ENCODE peak calls at places on chromosomes 13 and 19, in eight cellular contexts. V, K, Q, L, I, X, W and U are unnamed samples. For H3K27me3, the result is how much of the 10 kb centered on the place peaks cover.

GRCh38 chr19:36064829-36065228 is 10.1 kb downstream of the WDR62 start:
- DNase-seq in V (no peak), K (no peak), Q (no peak), L (no peak), I (no peak), X (no peak), W (no peak), U (no peak)

GRCh38 chr19:45499196-45500180 is 1.2 kb downstream of the PPM1N start:
- DNase-seq in V (peak), K (peak), Q (peak), L (no peak), I (no peak), X (peak), W (no peak), U (peak)

GRCh38 chr19:14544047-14544446 is 14.7 kb downstream of the TECR start:
- DNase-seq in V (no peak), K (no peak), Q (no peak), L (no peak), I (no peak), X (peak), W (no peak), U (no peak)

GRCh38 chr13:98075048-98075447 is 67.8 kb upstream of the FARP1 start:
- DNase-seq in V (no peak), K (no peak), Q (no peak), L (no peak), I (no peak), X (no peak), W (no peak), U (no peak)

GRCh38 chr13:112457485-112457884 is 81.3 kb downstream of the SPACA7 start:
- DNase-seq in V (no peak), K (no peak), Q (no peak), L (no peak), I (no peak), X (no peak), W (no peak), U (no peak)

GRCh38 chr13:111312944-111313590 is 7.4 kb upstream of the TEX29 start:
- DNase-seq in V (no peak), K (no peak), Q (no peak), L (no peak), I (no peak), X (no peak), W (no peak), U (no peak)

GRCh38 chr13:99687728-99688397 is 186.6 kb downstream of the TM9SF2 start:
- DNase-seq in V (no peak), K (no peak), Q (no peak), L (no peak), I (no peak), X (no peak), W (no peak), U (no peak)

GRCh38 chr19:4099054-4099764 is 24.7 kb downstream of the MAP2K2 start:
- DNase-seq in V (no peak), K (no peak), Q (peak), L (no peak), I (no peak), X (no peak), W (no peak), U (no peak)

GRCh38 chr13:28110414-28110813 is 10.0 kb upstream of the FLT3 start:
- DNase-seq in V (no peak), K (no peak), Q (no peak), L (no peak), I (no peak), X (peak), W (no peak), U (peak)

GRCh38 chr19:11708457-11708856 is 30.3 kb downstream of the ZNF823 start:
- DNase-seq in V (no peak), K (no peak), Q (no peak), L (no peak), I (no peak), X (no peak), W (no peak), U (no peak)

GRCh38 chr13:33205804-33206221 is 79.7 kb downstream of the STARD13 start:
- DNase-seq in V (no peak), K (peak), Q (no peak), L (no peak), I (peak), X (no peak), W (peak), U (peak)

GRCh38 chr19:6260912-6261636 is 18.7 kb downstream of the MLLT1 start:
- DNase-seq in V (no peak), K (peak), Q (no peak), L (no peak), I (peak), X (peak), W (no peak), U (no peak)

GRCh38 chr13:41458187-41458938 is 1.0 kb downstream of the RGCC start:
- DNase-seq in V (no peak), K (peak), Q (peak), L (peak), I (peak), X (peak), W (no peak), U (peak)

GRCh38 chr13:41966671-41967070 is 5.8 kb upstream of the VWA8 start:
- DNase-seq in V (no peak), K (no peak), Q (no peak), L (no peak), I (peak), X (no peak), W (no peak), U (peak)

GRCh38 chr13:48142437-48142836 is 47.5 kb upstream of the MED4 start:
- DNase-seq in V (no peak), K (peak), Q (no peak), L (no peak), I (no peak), X (no peak), W (no peak), U (no peak)

GRCh38 chr19:15995536-15995935 is 46.7 kb downstream of the OR10H4 start:
- DNase-seq in V (no peak), K (no peak), Q (no peak), L (no peak), I (no peak), X (no peak), W (no peak), U (no peak)

GRCh38 chr13:110536006-110536693 is 25.4 kb downstream of the RAB20 start:
- DNase-seq in V (peak), K (no peak), Q (peak), L (no peak), I (no peak), X (no peak), W (peak), U (no peak)

GRCh38 chr13:35988648-35989081 is 142.5 kb downstream of the DCLK1 start:
- DNase-seq in V (no peak), K (no peak), Q (no peak), L (no peak), I (no peak), X (no peak), W (no peak), U (no peak)

GRCh38 chr19:15296353-15296752 is 36.0 kb downstream of the BRD4 start:
- DNase-seq in V (no peak), K (no peak), Q (no peak), L (no peak), I (no peak), X (no peak), W (peak), U (no peak)

GRCh38 chr13:109182777-109183465 is 553.5 kb downstream of the MYO16 start:
- DNase-seq in V (no peak), K (no peak), Q (no peak), L (no peak), I (peak), X (no peak), W (no peak), U (no peak)

GRCh38 chr19:47257411-47258169 is 1.3 kb downstream of the CCDC9 start:
- DNase-seq in V (no peak), K (no peak), Q (peak), L (no peak), I (no peak), X (no peak), W (no peak), U (no peak)

GRCh38 chr13:86918682-86919081 is 752.5 kb upstream of the SLITRK5 start:
- DNase-seq in V (no peak), K (no peak), Q (no peak), L (no peak), I (no peak), X (no peak), W (no peak), U (no peak)

GRCh38 chr19:36379510-36379819 is 464 bp upstream of the ZFP14 start:
- DNase-seq in V (no peak), K (no peak), Q (no peak), L (no peak), I (no peak), X (no peak), W (no peak), U (no peak)

GRCh38 chr19:50702870-50703829 is 16.5 kb downstream of the SHANK1 start:
- DNase-seq in V (no peak), K (peak), Q (no peak), L (peak), I (peak), X (peak), W (no peak), U (no peak)

GRCh38 chr19:11736696-11737095 is 2.0 kb downstream of the ZNF823 start:
- DNase-seq in V (peak), K (no peak), Q (no peak), L (no peak), I (peak), X (peak), W (peak), U (peak)

GRCh38 chr13:31543190-31543589 is 196.1 kb upstream of the RXFP2 start:
- DNase-seq in V (no peak), K (no peak), Q (no peak), L (no peak), I (no peak), X (no peak), W (no peak), U (no peak)

GRCh38 chr13:104085611-104086010 is 1019.4 kb upstream of the SLC10A2 start:
- DNase-seq in V (no peak), K (no peak), Q (no peak), L (no peak), I (no peak), X (no peak), W (no peak), U (no peak)

GRCh38 chr19:3262362-3262761 is 37.9 kb downstream of the CELF5 start:
- DNase-seq in V (no peak), K (no peak), Q (no peak), L (no peak), I (no peak), X (no peak), W (no peak), U (no peak)

GRCh38 chr13:107960301-107960700 is 255.0 kb downstream of the LIG4 start:
- DNase-seq in V (no peak), K (no peak), Q (no peak), L (no peak), I (no peak), X (no peak), W (no peak), U (no peak)

GRCh38 chr19:12913871-12914690 is 5.0 kb downstream of the SYCE2 start:
- DNase-seq in V (peak), K (no peak), Q (no peak), L (no peak), I (no peak), X (no peak), W (no peak), U (no peak)

GRCh38 chr19:38744298-38744681 is at the start of gene CAPN12:
- DNase-seq in V (no peak), K (no peak), Q (no peak), L (no peak), I (no peak), X (no peak), W (no peak), U (no peak)

GRCh38 chr13:100547805-100548204 is 40.8 kb downstream of the GGACT start:
- DNase-seq in V (no peak), K (no peak), Q (no peak), L (no peak), I (no peak), X (no peak), W (no peak), U (peak)

GRCh38 chr19:13001502-13002388 is 6.5 kb downstream of the NFIX start:
- DNase-seq in V (peak), K (no peak), Q (no peak), L (peak), I (no peak), X (no peak), W (peak), U (no peak)

GRCh38 chr13:46961719-46962118 is 64.9 kb upstream of the HTR2A start:
- DNase-seq in V (no peak), K (no peak), Q (no peak), L (no peak), I (peak), X (peak), W (no peak), U (peak)

GRCh38 chr19:56834564-56835375 is 5.8 kb downstream of the PEG3 start:
- DNase-seq in V (no peak), K (no peak), Q (no peak), L (no peak), I (no peak), X (no peak), W (no peak), U (no peak)

GRCh38 chr19:23049256-23049655 is 46.3 kb upstream of the ZNF728 start:
- DNase-seq in V (no peak), K (no peak), Q (no peak), L (no peak), I (no peak), X (no peak), W (no peak), U (no peak)

GRCh38 chr13:52659340-52659739 is 6.7 kb downstream of the SUGT1 start:
- DNase-seq in V (no peak), K (no peak), Q (no peak), L (no peak), I (no peak), X (no peak), W (no peak), U (no peak)

GRCh38 chr13:28532226-28533048 is 37.5 kb upstream of the FLT1 start:
- DNase-seq in V (no peak), K (peak), Q (peak), L (no peak), I (no peak), X (no peak), W (peak), U (no peak)

GRCh38 chr19:55648657-55649578 is 906 bp downstream of the CCDC106 start:
- DNase-seq in V (no peak), K (no peak), Q (no peak), L (no peak), I (no peak), X (no peak), W (no peak), U (no peak)

DNA sequence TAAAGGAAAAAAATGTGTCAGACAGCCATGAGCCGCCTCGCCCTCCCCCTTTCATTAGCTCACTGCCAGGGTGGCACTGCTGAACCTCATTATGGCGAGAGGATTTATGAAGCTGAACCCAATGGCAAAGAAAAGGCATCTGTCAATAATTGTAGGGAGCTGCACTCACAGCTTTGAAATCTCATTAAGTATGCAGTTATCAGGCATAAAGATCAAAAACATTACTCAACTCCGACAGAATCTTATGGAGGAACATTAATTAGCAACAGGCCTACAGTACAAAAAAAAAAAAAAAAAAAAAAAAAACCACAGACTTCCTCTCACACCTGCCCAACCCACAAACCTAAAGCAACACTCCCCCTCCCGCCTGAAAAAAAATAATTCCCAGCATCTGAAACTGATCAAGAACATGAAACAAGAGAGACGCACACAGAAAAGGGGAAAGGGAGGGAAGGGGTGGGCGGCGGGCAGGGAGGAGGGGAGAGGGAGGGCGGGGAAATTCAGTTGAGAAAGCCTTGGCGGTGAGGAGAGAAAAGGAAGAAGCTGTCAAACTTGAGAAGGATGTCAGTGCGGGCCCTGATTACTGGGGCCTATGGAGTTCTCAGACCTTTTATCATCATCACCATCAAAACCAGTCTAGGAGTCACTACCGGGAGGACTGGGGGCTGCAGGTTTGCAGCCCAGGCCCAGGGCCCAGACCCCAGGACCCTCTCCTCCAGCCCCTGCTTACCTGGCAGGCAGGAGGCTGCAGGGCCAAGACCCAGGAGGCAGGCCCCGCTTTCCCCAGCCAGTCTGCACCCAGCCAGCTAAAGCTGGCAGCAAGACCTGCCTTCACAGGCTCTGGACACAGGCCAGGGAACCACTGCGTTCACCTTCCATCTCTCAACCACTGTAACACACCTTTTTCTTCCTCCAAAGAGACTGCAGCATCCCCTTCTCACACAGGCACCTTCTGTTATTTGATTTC is 8.9 kb downstream of the TSHZ3 start:
- DNase-seq in V (no peak), K (no peak), Q (no peak), L (no peak), I (peak), X (no peak), W (no peak), U (peak)
- H3K4me3 ChIP-seq in V (no peak), K (no peak), Q (no peak), L (no peak), I (no peak), X (no peak), W (no peak), U (no peak)

GRCh38 chr19:17538684-17539287 is 16.7 kb upstream of the COLGALT1 start:
- DNase-seq in V (no peak), K (peak), Q (no peak), L (no peak), I (no peak), X (peak), W (no peak), U (no peak)

GRCh38 chr19:17540174-17540573 is 15.3 kb upstream of the COLGALT1 start:
- DNase-seq in V (no peak), K (no peak), Q (no peak), L (no peak), I (no peak), X (no peak), W (no peak), U (no peak)

GRCh38 chr19:17541184-17541759 is 14.2 kb upstream of the COLGALT1 start:
- DNase-seq in V (no peak), K (no peak), Q (no peak), L (no peak), I (no peak), X (no peak), W (no peak), U (no peak)

GRCh38 chr19:17542042-17542441 is 13.4 kb upstream of the COLGALT1 start:
- DNase-seq in V (no peak), K (no peak), Q (no peak), L (no peak), I (no peak), X (no peak), W (no peak), U (no peak)

GRCh38 chr19:17539288-17540117 is 15.9 kb upstream of the COLGALT1 start:
- DNase-seq in V (peak), K (peak), Q (peak), L (peak), I (peak), X (peak), W (peak), U (peak)
- TF ChIP-seq CTCF in V (peak), K (peak), Q (peak), L (no peak), I (peak), X (peak), W (peak), U (peak)

GRCh38 chr19:49442354-49442753 is 1.0 kb upstream of the SLC17A7 start:
- DNase-seq in V (peak), K (no peak), Q (no peak), L (no peak), I (no peak), X (peak), W (peak), U (no peak)
- H3K27me3 ChIP-seq in V (under half), K (under half), Q (under half), L (under half), I (under half), X (under half), W (under half), U (under half)

GRCh38 chr13:91355099-91355825 is 7.8 kb downstream of the MIR17HG start:
- DNase-seq in V (no peak), K (no peak), Q (no peak), L (no peak), I (no peak), X (no peak), W (no peak), U (no peak)

GRCh38 chr13:91351980-91352379 is 4.5 kb downstream of the MIR17HG start:
- DNase-seq in V (no peak), K (no peak), Q (no peak), L (no peak), I (no peak), X (no peak), W (no peak), U (no peak)

GRCh38 chr13:91351123-91351522 is 3.6 kb downstream of the MIR17HG start:
- DNase-seq in V (no peak), K (no peak), Q (no peak), L (no peak), I (no peak), X (no peak), W (no peak), U (no peak)

GRCh38 chr13:91355826-91356710 is 8.6 kb downstream of the MIR17HG start:
- DNase-seq in V (no peak), K (no peak), Q (no peak), L (no peak), I (no peak), X (no peak), W (no peak), U (no peak)

GRCh38 chr13:91353494-91353893 is 6.0 kb downstream of the MIR17HG start:
- DNase-seq in V (no peak), K (no peak), Q (no peak), L (no peak), I (no peak), X (no peak), W (no peak), U (no peak)
- H3K4me3 ChIP-seq in V (no peak), K (no peak), Q (no peak), L (no peak), I (no peak), X (no peak), W (no peak), U (no peak)

GRCh38 chr19:41156207-41156606 is 36.8 kb upstream of the CYP2S1 start:
- DNase-seq in V (no peak), K (no peak), Q (no peak), L (no peak), I (no peak), X (peak), W (no peak), U (no peak)
- TF ChIP-seq CTCF in V (no peak), K (no peak), Q (no peak), L (no peak), I (no peak), X (peak), W (no peak), U (peak)

DNA sequence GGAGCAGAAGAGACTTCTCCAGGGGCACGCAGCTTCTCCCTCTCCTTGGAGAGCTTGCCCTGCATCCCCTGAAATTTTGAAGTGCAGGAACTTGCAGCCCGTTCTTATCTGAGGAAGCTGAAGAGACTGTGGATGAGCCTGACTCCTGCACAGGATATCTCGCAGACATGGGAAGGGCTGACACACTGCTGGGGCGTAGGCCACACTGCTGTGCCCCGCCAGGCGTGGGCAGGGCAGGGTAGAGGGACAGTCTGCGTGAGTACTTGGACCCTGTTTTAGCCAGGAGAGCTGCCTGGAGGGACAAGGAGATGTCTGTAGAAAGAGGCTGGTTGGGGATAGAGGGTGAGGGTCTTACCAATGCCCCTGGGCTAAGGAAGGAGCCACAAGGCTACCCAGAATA is 353.7 kb upstream of the NBEA start:
- DNase-seq in V (no peak), K (no peak), Q (no peak), L (no peak), I (no peak), X (no peak), W (no peak), U (no peak)
- H3K27me3 ChIP-seq in V (under half), K (under half), Q (under half), L (under half), I (under half), X (under half), W (under half), U (under half)